ENCODE peak calls at places on chromosomes 4 and X, in five cellular contexts. R is tibial artery, V is pancreas, M is ovary, W is left ventricle myocardium inferior. G is an unnamed sample.

GRCh38 chr4:26157541-26157940 is 163.3 kb upstream of the RBPJ start:
- DNase-seq in R (no peak), V (no peak), M (no peak), W (no peak), G (no peak)

GRCh38 chrX:151974336-151975227 is at the start of gene GABRE:
- DNase-seq in R (peak; percentile 85), V (peak; percentile 67), M (peak; percentile 52), W (peak; percentile 59), G (no peak)

GRCh38 chr4:168868044-168868855 is 141.8 kb downstream of the CBR4 start:
- DNase-seq in R (no peak), V (no peak), M (no peak), W (no peak), G (no peak)

GRCh38 chrX:21735753-21736127 is 22.2 kb downstream of the SMPX start:
- DNase-seq in R (no peak), V (no peak), M (no peak), W (no peak), G (no peak)

GRCh38 chrX:40130207-40130606 is 32.4 kb upstream of the BCOR start:
- DNase-seq in R (no peak), V (no peak), M (no peak), W (no peak), G (no peak)

GRCh38 chr4:65422109-65422508 is 248.2 kb downstream of the EPHA5 start:
- DNase-seq in R (no peak), V (no peak), M (no peak), W (no peak), G (no peak)

GRCh38 chr4:10089346-10089745 is 27.3 kb downstream of the WDR1 start:
- DNase-seq in R (no peak), V (no peak), M (no peak), W (peak; percentile 19), G (no peak)

GRCh38 chr4:135672202-135672601 is 1470.6 kb upstream of the PABPC4L start:
- DNase-seq in R (no peak), V (no peak), M (no peak), W (no peak), G (no peak)

GRCh38 chr4:109072595-109072994 is 229.9 kb downstream of the COL25A1 start:
- DNase-seq in R (no peak), V (no peak), M (no peak), W (no peak), G (no peak)

GRCh38 chr4:29240641-29241040 is 1479.5 kb upstream of the PCDH7 start:
- DNase-seq in R (no peak), V (no peak), M (no peak), W (no peak), G (no peak)

GRCh38 chr4:105197777-105198176 is 51.1 kb downstream of the TET2 start:
- DNase-seq in R (no peak), V (no peak), M (no peak), W (no peak), G (no peak)

GRCh38 chrX:118066867-118067515 is 49.6 kb downstream of the KLHL13 start:
- DNase-seq in R (no peak), V (no peak), M (no peak), W (no peak), G (no peak)

GRCh38 chr4:138236035-138236434 is 6.1 kb downstream of the SLC7A11 start:
- DNase-seq in R (no peak), V (no peak), M (no peak), W (no peak), G (no peak)

GRCh38 chrX:1516596-1517104 is 20.3 kb downstream of the P2RY8 start:
- DNase-seq in R (peak; percentile 45), V (no peak), M (no peak), W (no peak), G (no peak)

GRCh38 chr4:183443609-183444148 is 757 bp upstream of the CDKN2AIP start:
- DNase-seq in R (no peak), V (no peak), M (no peak), W (no peak), G (no peak)

GRCh38 chrX:56790778-56791177 is 61.7 kb downstream of the NBDY start:
- DNase-seq in R (no peak), V (peak; percentile 27), M (no peak), W (no peak), G (no peak)

DNA sequence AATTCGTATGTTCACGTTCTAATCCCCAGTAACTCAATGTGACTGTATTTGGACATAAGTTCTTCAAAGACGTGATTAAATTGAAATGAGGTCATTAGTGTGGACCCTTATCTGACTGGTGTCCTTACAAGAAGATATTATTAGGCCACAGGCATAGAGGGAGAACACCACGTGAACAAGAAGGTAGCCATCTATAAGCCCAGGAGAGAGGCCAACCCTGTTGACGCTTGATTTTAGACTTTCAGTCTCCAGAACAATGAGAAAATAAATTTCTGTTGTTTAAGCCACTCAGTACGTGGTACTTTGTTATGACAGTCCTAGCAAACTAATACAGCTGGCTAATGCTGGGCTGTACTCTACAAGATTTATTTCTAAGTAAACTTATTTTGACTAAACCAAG is 1.5 kb upstream of the EIF1AX start:
- DNase-seq in R (no peak), V (no peak), M (no peak), W (no peak), G (no peak)
- H3K4me3 ChIP-seq in R (no peak overlapping the region), V (no peak overlapping the region), M (no peak overlapping the region), W (no peak overlapping the region), G (no peak overlapping the region)

GRCh38 chr4:8506006-8506372 is 65.4 kb downstream of the TRMT44 start:
- DNase-seq in R (no peak), V (no peak), M (no peak), W (no peak), G (no peak)
- H3K27ac ChIP-seq in R (peak overlapping the region; percentile 84), V (no peak overlapping the region), M (peak overlapping the region; percentile 95), W (peak overlapping the region; percentile 67), G (no peak overlapping the region)

GRCh38 chr4:82905205-82905604 is 4.7 kb downstream of the THAP9 start:
- DNase-seq in R (no peak), V (no peak), M (no peak), W (no peak), G (peak; percentile 33)
- H3K36me3 ChIP-seq in R (peaks cover 17% of the 10 kb centered on the region), V (no peaks in the 10 kb centered on the region), M (no peaks in the 10 kb centered on the region), W (peaks cover 43% of the 10 kb centered on the region), G (no peaks in the 10 kb centered on the region)

DNA sequence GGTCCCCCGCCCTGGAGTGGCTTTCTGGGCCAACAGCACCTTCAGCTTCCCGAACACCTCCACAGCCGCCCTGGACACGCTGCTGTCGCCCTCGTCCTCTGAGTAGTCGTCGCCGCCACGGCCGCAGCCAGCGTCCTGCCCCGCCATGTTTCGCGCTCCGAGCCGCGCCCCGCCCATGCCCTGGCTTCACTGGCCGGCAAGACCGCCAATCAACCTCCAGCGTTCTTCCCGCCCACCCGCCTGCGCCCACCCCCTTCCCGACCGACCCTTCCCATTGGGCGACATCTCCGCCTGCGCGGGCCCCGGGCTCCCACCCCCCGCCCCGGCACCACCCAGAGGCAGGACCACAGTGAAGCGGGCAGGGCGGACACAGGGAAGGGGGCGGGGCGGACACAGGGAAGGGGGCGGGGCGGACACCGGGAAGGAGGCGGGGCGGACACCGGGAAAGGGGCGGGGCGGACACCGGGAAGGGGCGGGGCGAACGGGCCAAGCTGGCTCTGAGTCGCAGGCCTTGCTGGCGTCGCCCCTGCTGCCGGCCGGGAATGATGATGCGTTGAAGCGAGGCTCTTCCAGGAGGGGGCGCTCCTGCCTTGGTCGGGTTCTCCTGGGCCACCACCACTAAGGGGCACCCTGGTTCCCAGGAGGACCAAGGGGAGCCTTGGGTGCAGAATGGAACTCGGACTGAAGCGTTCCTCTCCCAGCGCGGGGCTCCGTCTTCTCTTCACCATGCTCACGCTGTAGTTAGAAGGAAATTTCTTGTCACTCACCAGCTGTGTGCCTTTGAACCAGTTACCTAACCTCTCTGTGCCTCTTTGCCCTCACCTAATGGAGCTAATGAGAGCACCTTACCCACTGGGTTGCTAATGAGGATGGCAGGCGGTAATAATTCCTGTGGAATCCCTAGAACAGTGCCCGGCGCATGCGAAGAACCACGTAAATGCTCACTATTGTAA is at the start of gene HAUS7:
- DNase-seq in R (peak; percentile 93), V (peak; percentile 92), M (peak; percentile 89), W (peak; percentile 86), G (peak; percentile 81)
- H3K4me3 ChIP-seq in R (peak within 1 kb of the TSS; percentile 58), V (peak within 1 kb of the TSS; percentile 43), M (peak within 1 kb of the TSS; percentile 69), W (peak within 1 kb of the TSS; percentile 76), G (peak within 1 kb of the TSS; percentile 80)

G was measured in CD8-positive, alpha-beta memory T cell.